ENCODE peak calls at places on chromosomes 4 and X, in four cellular contexts. M is brain microvascular endothelial cell, G is mammary epithelial cell, B is coronary artery. Z is an unnamed sample.

GRCh38 chr4:153655928-153656327 is 28.2 kb upstream of the TLR2 start:
- DNase-seq in M (no peak), G (peak), B (no peak), Z (no peak)

GRCh38 chrX:78104447-78105176 is 564 bp downstream of the PGK1 start:
- DNase-seq in M (no peak), B (peak), G (peak), Z (no peak)

GRCh38 chr4:113141901-113142346 is 92.5 kb downstream of the ANK2 start:
- DNase-seq in M (peak), B (no peak), G (peak), Z (no peak)

GRCh38 chr4:866761-867390 is 40.9 kb upstream of the CPLX1 start:
- DNase-seq in M (peak), B (no peak), G (peak), Z (no peak)

GRCh38 chr4:107035711-107036601 is at the start of gene DKK2:
- DNase-seq in G (no peak), M (no peak), B (no peak), Z (no peak)

GRCh38 chr4:93467484-93468155 is 360.9 kb upstream of the ATOH1 start:
- DNase-seq in B (no peak), M (no peak), G (no peak), Z (no peak)

GRCh38 chr4:5824635-5825034 is 68.3 kb downstream of the CRMP1 start:
- DNase-seq in B (no peak), M (peak), G (peak), Z (no peak)

GRCh38 chr4:180116840-180117239 is 2126.4 kb upstream of the TENM3 start:
- DNase-seq in B (no peak), M (no peak), G (no peak), Z (no peak)

GRCh38 chrX:71128915-71129765 is 10.7 kb downstream of the MED12 start:
- DNase-seq in G (peak), M (peak), B (no peak), Z (peak)

GRCh38 chr4:37754410-37755185 is 68.4 kb upstream of the RELL1 start:
- DNase-seq in B (no peak), G (no peak), M (no peak), Z (no peak)

GRCh38 chr4:88614058-88614457 is 21.8 kb downstream of the HERC3 start:
- DNase-seq in M (no peak), B (no peak), G (no peak), Z (no peak)

GRCh38 chr4:75686346-75686745 is 13.1 kb upstream of the G3BP2 start:
- DNase-seq in B (no peak), G (no peak), M (no peak), Z (no peak)

GRCh38 chrX:25028726-25029125 is 13.0 kb upstream of the ARX start:
- DNase-seq in B (no peak), G (peak), M (peak), Z (no peak)

GRCh38 chr4:36640876-36641275 is 359.5 kb downstream of the DTHD1 start:
- DNase-seq in M (no peak), B (no peak), G (no peak), Z (no peak)

GRCh38 chr4:178240891-178241290 is 798.7 kb upstream of the AGA start:
- DNase-seq in B (no peak), G (no peak), M (no peak), Z (no peak)

GRCh38 chr4:121053601-121054143 is 18.7 kb downstream of the NDNF start:
- DNase-seq in B (no peak), G (peak), M (peak), Z (no peak)

GRCh38 chr4:81470456-81471327 is 1.0 kb downstream of the RASGEF1B start:
- DNase-seq in M (peak), G (peak), B (peak), Z (peak)

GRCh38 chr4:184471872-184472539 is 2.3 kb downstream of the IRF2 start:
- DNase-seq in M (peak), G (no peak), B (no peak), Z (no peak)

GRCh38 chr4:88745581-88746163 is 48.0 kb upstream of the NAP1L5 start:
- DNase-seq in G (no peak), M (no peak), B (no peak), Z (no peak)

GRCh38 chr4:119656342-119656741 is 27.7 kb upstream of the PDE5A start:
- DNase-seq in M (no peak), B (no peak), G (no peak), Z (no peak)

GRCh38 chr4:128512767-128513322 is 225.2 kb upstream of the PGRMC2 start:
- DNase-seq in M (no peak), G (no peak), B (no peak), Z (no peak)

GRCh38 chr4:1081689-1082040 is 31.7 kb downstream of the RNF212 start:
- DNase-seq in G (no peak), B (no peak), M (no peak), Z (no peak)

GRCh38 chr4:16000708-16001483 is 37.9 kb upstream of the FGFBP2 start:
- DNase-seq in M (no peak), B (no peak), G (no peak), Z (no peak)

GRCh38 chr4:184826315-184827266 is 823 bp upstream of the ACSL1 start:
- DNase-seq in G (no peak), M (no peak), B (no peak), Z (peak)

GRCh38 chr4:133320576-133321170 is 171.6 kb downstream of the PCDH10 start:
- DNase-seq in M (peak), B (no peak), G (peak), Z (no peak)

GRCh38 chr4:173257732-173258717 is 76.1 kb downstream of the HMGB2 start:
- DNase-seq in B (no peak), G (peak), M (peak), Z (no peak)

GRCh38 chrX:111164728-111165127 is 68.7 kb downstream of the PAK3 start:
- DNase-seq in B (no peak), M (no peak), G (no peak), Z (no peak)

GRCh38 chrX:9327747-9328145 is 137.1 kb upstream of the TBL1X start:
- DNase-seq in B (no peak), G (peak), M (peak), Z (no peak)

GRCh38 chrX:70434352-70434866 is 10.2 kb upstream of the DLG3 start:
- DNase-seq in B (peak), G (peak), M (peak), Z (peak)

GRCh38 chr4:83436680-83437079 is 18.9 kb downstream of the HELQ start:
- DNase-seq in B (no peak), M (no peak), G (no peak), Z (no peak)
- TF ChIP-seq CTCF in B (no peak), M (no peak), G (no peak), Z (no peak)

GRCh38 chrX:105189093-105189492 is 31.4 kb downstream of the TEX13A start:
- DNase-seq in B (no peak), G (no peak), M (no peak), Z (no peak)

GRCh38 chrX:105190252-105190853 is 30.1 kb downstream of the TEX13A start:
- DNase-seq in G (peak), M (peak), B (no peak), Z (no peak)

GRCh38 chrX:105191878-105192277 is 28.6 kb downstream of the TEX13A start:
- DNase-seq in G (peak), B (no peak), M (peak), Z (no peak)
- TF ChIP-seq CTCF in G (peak), B (no peak), M (peak), Z (no peak)

GRCh38 chr4:87108142-87108546 is 112.3 kb downstream of the KLHL8 start:
- DNase-seq in M (peak), B (peak), G (peak), Z (no peak)
- TF ChIP-seq CTCF in M (peak), B (no peak), G (no peak), Z (no peak)

GRCh38 chr4:54998991-54999390 is 126.4 kb downstream of the KDR start:
- DNase-seq in M (peak), G (no peak), B (no peak), Z (no peak)
- TF ChIP-seq CTCF in M (peak), G (peak), B (peak), Z (no peak)